ENCODE peak calls at places on chromosomes 11 and 22, in six cellular contexts. E is heart right ventricle, O is cardiac muscle cell, Y is SK-N-SH, F is prostate gland, K is IMR-90. B is an unnamed sample. For H3K4me1 and H3K36me3, the result is how much of the 10 kb centered on the place peaks cover.

GRCh38 chr11:79525257-79525656 is 84.4 kb upstream of the TENM4 start:
- DNase-seq in F (no peak), E (no peak), Y (no peak), K (no peak), O (no peak), B (no peak)

GRCh38 chr11:2569321-2569721 is 124.5 kb downstream of the KCNQ1 start:
- DNase-seq in E (peak), F (no peak), K (no peak), O (no peak), Y (no peak), B (no peak)

GRCh38 chr11:1919428-1920127 is at the start of gene TNNT3:
- DNase-seq in Y (peak), O (no peak), F (no peak), E (no peak), K (no peak), B (no peak)

GRCh38 chr11:25628030-25628429 is 703.9 kb upstream of the ANO3 start:
- DNase-seq in K (no peak), E (no peak), Y (no peak), F (no peak), O (no peak), B (no peak)

GRCh38 chr11:46490576-46491100 is 99.1 kb upstream of the CHRM4 start:
- DNase-seq in Y (no peak), E (no peak), F (no peak), O (no peak), K (peak), B (no peak)

GRCh38 chr11:102986815-102987214 is 31.3 kb upstream of the MMP13 start:
- DNase-seq in F (no peak), O (no peak), E (no peak), Y (no peak), K (peak), B (no peak)

GRCh38 chr11:46380340-46381045 is 976 bp upstream of the MDK start:
- DNase-seq in Y (peak), K (no peak), O (peak), E (peak), F (peak), B (no peak)

GRCh38 chr22:43792905-43793304 is 19.2 kb downstream of the EFCAB6 start:
- DNase-seq in O (no peak), Y (no peak), K (no peak), E (no peak), F (no peak), B (no peak)

GRCh38 chr11:66904055-66904454 is 47.2 kb downstream of the LRFN4 start:
- DNase-seq in O (no peak), E (no peak), F (no peak), Y (peak), K (peak), B (no peak)

GRCh38 chr11:6737872-6738466 is 33.8 kb downstream of the OR2AG2 start:
- DNase-seq in K (peak), F (no peak), E (no peak), O (peak), Y (peak), B (no peak)
- TF ChIP-seq CTCF in K (peak), F (peak), E (peak), O (peak), Y (peak), B (peak)

GRCh38 chr11:6200975-6201374 is 2.0 kb downstream of the OR52W1 start:
- DNase-seq in E (peak), Y (no peak), F (no peak), K (no peak), O (peak), B (no peak)
- H3K4me1 ChIP-seq in E (under half), Y (under half), F (under half), K (under half), O (under half), B (under half)

GRCh38 chr11:68532719-68533369 is 72.3 kb downstream of the PPP6R3 start:
- DNase-seq in F (no peak), O (no peak), Y (no peak), E (no peak), K (no peak), B (no peak)
- H3K36me3 ChIP-seq in F (under half), O (under half), Y (under half), E (under half), K (under half), B (under half)

GRCh38 chr11:64371201-64371600 is 12.2 kb downstream of the RPS6KA4 start:
- DNase-seq in O (no peak), Y (peak), K (no peak), F (no peak), E (no peak), B (no peak)
- TF ChIP-seq CTCF in O (no peak), Y (no peak), K (no peak), F (no peak), E (no peak), B (no peak)